ENCODE peak calls at places on chromosomes 11 and 22, in seven cellular contexts. U is upper lobe of right lung, S is SK-N-SH, Q is GM06990, D is fibroblast of lung, W is body of pancreas, R is cardiac fibroblast. Z is an unnamed sample.

GRCh38 chr22:17319541-17319940 is 49.7 kb upstream of the CECR2 start:
- DNase-seq in R (no peak), Q (no peak), D (no peak), W (no peak), U (no peak), S (no peak), Z (no peak)

GRCh38 chr11:111386611-111387150 is 7.6 kb upstream of the POU2AF1 start:
- DNase-seq in U (no peak), R (no peak), D (no peak), Q (no peak), W (no peak), S (no peak), Z (no peak)

GRCh38 chr22:21819183-21819770 is 48.2 kb downstream of the MAPK1 start:
- DNase-seq in R (no peak), W (no peak), Q (no peak), D (no peak), S (no peak), U (no peak), Z (no peak)

GRCh38 chr11:206516-207212 is 535 bp downstream of the BET1L start:
- DNase-seq in W (peak), D (no peak), S (peak), R (peak), Q (peak), U (peak), Z (peak)

GRCh38 chr11:47257518-47258316 is at the start of gene NR1H3:
- DNase-seq in W (peak), Q (no peak), R (peak), D (peak), S (peak), U (peak), Z (peak)

GRCh38 chr11:19050281-19050680 is 10.2 kb downstream of the MRGPRX2 start:
- DNase-seq in R (no peak), S (no peak), D (no peak), U (no peak), W (no peak), Q (no peak), Z (no peak)

GRCh38 chr22:23402275-23403151 is 177.6 kb downstream of the IGLL1 start:
- DNase-seq in U (peak), S (peak), R (peak), D (peak), W (peak), Q (peak), Z (peak)

GRCh38 chr22:31952459-31952858 is 8.1 kb downstream of the YWHAH start:
- DNase-seq in D (peak), Q (no peak), R (peak), U (no peak), S (no peak), W (peak), Z (peak)

GRCh38 chr22:20741634-20742581 is 32.0 kb upstream of the SERPIND1 start:
- DNase-seq in W (peak), S (peak), R (peak), Q (no peak), D (peak), U (no peak), Z (peak)

GRCh38 chr11:27718853-27719574 is 18.8 kb upstream of the BDNF start:
- DNase-seq in S (peak), D (peak), U (peak), Q (no peak), W (no peak), R (peak), Z (peak)

GRCh38 chr11:35994421-35994820 is 50.6 kb downstream of the LDLRAD3 start:
- DNase-seq in S (no peak), U (no peak), Q (no peak), R (no peak), W (no peak), D (no peak), Z (no peak)

GRCh38 chr22:25779890-25780289 is 37.9 kb downstream of the MYO18B start:
- DNase-seq in Q (no peak), W (no peak), D (no peak), R (no peak), S (no peak), U (no peak), Z (no peak)

GRCh38 chr11:24295360-24295759 is 201.5 kb upstream of the LUZP2 start:
- DNase-seq in R (no peak), S (no peak), Q (no peak), U (no peak), W (no peak), D (no peak), Z (no peak)

GRCh38 chr11:112822478-112823274 is 138.5 kb upstream of the NCAM1 start:
- DNase-seq in R (no peak), W (no peak), U (no peak), Q (no peak), S (no peak), D (peak), Z (no peak)

GRCh38 chr11:73980001-73980960 is 2.4 kb downstream of the UCP2 start:
- DNase-seq in R (no peak), Q (peak), D (no peak), U (peak), W (peak), S (no peak), Z (peak)

GRCh38 chr11:45812581-45813548 is 7.9 kb downstream of the SLC35C1 start:
- DNase-seq in R (no peak), S (peak), Q (no peak), W (no peak), U (no peak), D (no peak), Z (no peak)

GRCh38 chr22:21778705-21779363 is 43.2 kb upstream of the YPEL1 start:
- DNase-seq in D (peak), U (no peak), S (no peak), R (peak), W (no peak), Q (no peak), Z (peak)

GRCh38 chr11:123356539-123356938 is 73.5 kb upstream of the GRAMD1B start:
- DNase-seq in Q (no peak), S (no peak), U (no peak), W (no peak), R (no peak), D (no peak), Z (no peak)

GRCh38 chr11:30016588-30017363 is at the start of gene KCNA4:
- DNase-seq in Q (no peak), W (no peak), D (peak), U (peak), R (no peak), S (peak), Z (peak)

GRCh38 chr22:26718905-26719304 is 61.5 kb downstream of the MIAT start:
- DNase-seq in U (no peak), S (no peak), W (no peak), D (peak), Q (no peak), R (peak), Z (peak)

GRCh38 chr11:32918427-32918826 is 25.8 kb downstream of the QSER1 start:
- DNase-seq in U (no peak), R (no peak), D (peak), S (no peak), W (no peak), Q (no peak), Z (no peak)

GRCh38 chr11:64090811-64091516 is 55.2 kb downstream of the FLRT1 start:
- DNase-seq in S (no peak), U (no peak), R (peak), Q (no peak), W (no peak), D (no peak), Z (peak)

GRCh38 chr22:33898121-33898520 is 22.2 kb downstream of the LARGE1 start:
- DNase-seq in U (no peak), W (no peak), R (no peak), S (no peak), D (no peak), Q (no peak), Z (no peak)

GRCh38 chr22:44638966-44639739 is 62.9 kb upstream of the PRR5 start:
- DNase-seq in Q (no peak), W (no peak), U (peak), D (no peak), S (peak), R (no peak), Z (peak)

GRCh38 chr11:107695446-107695845 is 16.4 kb downstream of the SLN start:
- DNase-seq in S (no peak), W (no peak), R (peak), U (no peak), Q (no peak), D (peak), Z (peak)

GRCh38 chr11:11806586-11806985 is 35.2 kb upstream of the USP47 start:
- DNase-seq in W (no peak), S (no peak), U (no peak), D (no peak), R (no peak), Q (no peak), Z (no peak)

GRCh38 chr11:31913985-31914384 is 102.9 kb upstream of the PAX6 start:
- DNase-seq in D (peak), W (no peak), Q (peak), U (no peak), R (no peak), S (no peak), Z (no peak)

GRCh38 chr11:17188675-17189074 is 19.1 kb downstream of the PIK3C2A start:
- DNase-seq in U (no peak), W (no peak), S (no peak), R (no peak), D (no peak), Q (no peak), Z (no peak)

GRCh38 chr11:7604331-7604973 is 68.8 kb downstream of the CYB5R2 start:
- DNase-seq in Q (no peak), D (no peak), S (no peak), W (no peak), U (no peak), R (no peak), Z (no peak)

GRCh38 chr11:124415356-124415923 is 9.2 kb downstream of the OR8B4 start:
- DNase-seq in W (peak), U (no peak), Q (no peak), R (peak), S (no peak), D (peak), Z (peak)

GRCh38 chr22:17802822-17803221 is 28.6 kb upstream of the BID start:
- DNase-seq in U (no peak), S (no peak), Q (no peak), W (no peak), D (no peak), R (no peak), Z (no peak)

GRCh38 chr22:44802071-44802700 is 49.8 kb downstream of the ARHGAP8 start:
- DNase-seq in Q (no peak), W (no peak), U (no peak), R (no peak), D (no peak), S (no peak), Z (no peak)

DNA sequence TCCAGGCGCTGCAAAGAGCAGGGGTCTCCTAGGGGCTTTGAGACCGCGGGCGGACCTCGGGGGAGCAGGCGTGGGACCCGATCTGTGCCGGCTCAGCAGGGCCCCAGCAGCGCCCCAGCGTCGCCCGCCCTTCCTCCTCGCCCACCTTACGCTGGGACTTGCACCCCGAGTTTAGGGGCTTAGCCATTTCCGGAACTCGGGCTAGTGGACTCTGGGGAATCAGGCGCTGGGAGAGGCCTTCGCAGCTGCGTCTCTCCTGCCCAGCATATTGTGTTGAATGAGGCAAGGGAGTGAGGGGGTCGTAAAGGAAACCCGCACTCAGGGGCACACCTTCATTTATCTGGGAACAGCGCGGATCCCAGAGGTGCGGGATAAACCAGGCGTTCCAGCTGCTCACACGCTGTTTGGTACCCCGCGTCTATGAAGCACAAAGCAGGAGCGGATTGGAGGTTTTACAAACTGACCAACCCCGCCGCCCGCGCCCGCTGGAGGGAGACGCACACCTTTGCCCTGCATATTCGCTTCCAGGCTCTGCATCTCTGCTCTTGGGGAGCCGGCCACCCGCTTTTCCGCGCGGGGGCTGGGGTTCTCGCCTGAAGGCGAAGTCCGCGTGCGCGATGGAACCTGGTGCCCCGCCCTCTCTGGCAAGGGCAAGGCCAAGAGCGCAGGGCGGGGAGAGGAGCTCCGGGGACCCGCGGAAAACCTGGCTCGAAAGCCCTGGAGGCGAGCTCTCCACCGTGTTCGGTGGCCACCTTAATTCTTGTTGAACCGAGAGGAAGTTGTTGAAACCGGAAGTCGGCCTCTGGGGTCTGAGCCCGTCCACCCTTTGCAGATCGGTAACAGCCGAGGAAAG is 6.7 kb upstream of the ALX4 start:
- DNase-seq in S (peak), R (no peak), D (no peak), U (peak), W (no peak), Q (no peak), Z (no peak)
- H3K4me3 ChIP-seq in S (peak), R (peak), D (peak), U (peak), W (no peak), Q (no peak), Z (peak)

GRCh38 chr11:133930767-133931448 is 25.9 kb downstream of the IGSF9B start:
- DNase-seq in R (peak), S (no peak), W (no peak), U (no peak), D (no peak), Q (no peak), Z (no peak)
- TF ChIP-seq CTCF in R (peak), S (no peak), W (peak), U (peak), D (peak), Q (peak), Z (peak)

DNA sequence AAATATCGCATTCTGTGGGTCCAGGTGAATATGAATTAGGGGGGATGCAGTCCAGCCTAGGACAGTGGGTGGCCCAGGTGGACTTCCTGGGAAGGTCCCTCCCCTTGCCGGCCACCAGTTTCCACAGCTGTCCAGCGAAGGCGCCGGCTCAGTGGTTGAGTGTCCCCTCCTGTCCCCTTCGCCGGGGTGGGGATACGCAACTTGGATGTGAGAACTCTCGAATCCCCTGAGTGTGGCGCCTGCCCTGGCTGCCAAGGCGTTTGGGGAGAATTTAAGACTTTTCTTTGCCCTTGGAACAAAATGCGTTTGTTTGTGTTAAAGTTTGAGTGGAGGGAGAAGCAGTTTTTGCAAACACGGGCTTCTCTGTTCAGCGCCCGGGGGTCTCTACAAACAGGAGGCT is 123.7 kb downstream of the KCNQ1OT1 start:
- DNase-seq in W (no peak), Q (no peak), S (no peak), R (no peak), D (no peak), U (peak), Z (no peak)
- H3K4me3 ChIP-seq in W (no peak), Q (no peak), S (no peak), R (no peak), D (no peak), U (no peak), Z (no peak)

GRCh38 chr22:24421428-24421931 is 5.9 kb upstream of the ADORA2A start:
- DNase-seq in W (no peak), R (no peak), S (peak), D (no peak), U (no peak), Q (no peak), Z (no peak)
- TF ChIP-seq CTCF in W (peak), R (no peak), S (peak), D (no peak), U (no peak), Q (peak), Z (no peak)

GRCh38 chr11:67415501-67416304 is at the start of gene CARNS1:
- DNase-seq in S (no peak), D (no peak), W (no peak), R (no peak), Q (no peak), U (no peak), Z (no peak)
- H3K4me3 ChIP-seq in S (peak), D (no peak), W (no peak), R (peak), Q (no peak), U (peak), Z (peak)

GRCh38 chr11:67195971-67196418 is 70.3 kb upstream of the GRK2 start:
- DNase-seq in D (peak), W (no peak), R (no peak), U (no peak), Q (no peak), S (no peak), Z (peak)
- TF ChIP-seq CTCF in D (peak), W (no peak), R (no peak), U (no peak), Q (no peak), S (no peak), Z (peak)

GRCh38 chr11:82867495-82868082 is 32.6 kb downstream of the PRCP start:
- DNase-seq in D (peak), Q (peak), U (no peak), S (peak), R (peak), W (peak), Z (peak)
- H3K4me3 ChIP-seq in D (peak), Q (no peak), U (peak), S (no peak), R (no peak), W (no peak), Z (peak)